ENCODE peak calls at places on chromosomes 11 and 22, in four cellular contexts. X, R, A and I are unnamed samples.

GRCh38 chr22:18066181-18066859 is 11.5 kb upstream of the PEX26 start:
- DNase-seq in A (no peak), R (no peak), X (no peak), I (no peak)

GRCh38 chr11:131063638-131064037 is 147.4 kb upstream of the SNX19 start:
- DNase-seq in X (no peak), A (no peak), R (no peak), I (no peak)

GRCh38 chr22:19244600-19245352 is 46.7 kb downstream of the CLTCL1 start:
- DNase-seq in X (no peak), R (peak; percentile 55), A (no peak), I (no peak)

GRCh38 chr11:62806611-62807121 is 1.4 kb upstream of the NXF1 start:
- DNase-seq in X (no peak), A (no peak), R (peak; percentile 7), I (no peak)

GRCh38 chr11:41879186-41879738 is 419.8 kb upstream of the LRRC4C start:
- DNase-seq in A (no peak), X (no peak), R (no peak), I (no peak)

GRCh38 chr11:359181-359714 is 10.1 kb upstream of the B4GALNT4 start:
- DNase-seq in R (peak; percentile 7), A (no peak), X (no peak), I (no peak)

GRCh38 chr11:7927635-7928034 is 3.4 kb downstream of the OR10A6 start:
- DNase-seq in X (no peak), R (no peak), A (no peak), I (no peak)

GRCh38 chr22:36344106-36344827 is 43.5 kb downstream of the MYH9 start:
- DNase-seq in R (no peak), A (no peak), X (no peak), I (no peak)

GRCh38 chr22:27456696-27457503 is 344.7 kb downstream of the MN1 start:
- DNase-seq in R (no peak), A (no peak), X (no peak), I (peak; percentile 29)

GRCh38 chr22:37340331-37341262 is 58.3 kb downstream of the CYTH4 start:
- DNase-seq in R (no peak), X (no peak), A (no peak), I (no peak)

GRCh38 chr11:94767701-94768601 is at the start of gene AMOTL1:
- DNase-seq in A (no peak), R (peak; percentile 73), X (no peak), I (peak; percentile 85)

GRCh38 chr11:119990306-119991021 is 147.4 kb downstream of the TRIM29 start:
- DNase-seq in X (no peak), R (no peak), A (no peak), I (no peak)

GRCh38 chr22:40512426-40513136 is 123.9 kb downstream of the MRTFA start:
- DNase-seq in A (peak; percentile 55), R (no peak), X (no peak), I (no peak)

GRCh38 chr11:101049123-101049522 is 80.5 kb downstream of the PGR start:
- DNase-seq in X (no peak), R (no peak), A (no peak), I (no peak)

GRCh38 chr11:108221981-108222685 is at the start of gene NPAT:
- DNase-seq in X (no peak), A (no peak), R (no peak), I (no peak)

GRCh38 chr22:25666308-25666707 is 75.7 kb upstream of the MYO18B start:
- DNase-seq in A (peak; percentile 95), X (no peak), R (no peak), I (no peak)

GRCh38 chr11:113247231-113247630 is 67.2 kb upstream of the TTC12 start:
- DNase-seq in R (no peak), X (no peak), A (no peak), I (no peak)

GRCh38 chr11:95831198-95831883 is 41.0 kb downstream of the CEP57 start:
- DNase-seq in A (no peak), X (no peak), R (no peak), I (peak; percentile 38)

GRCh38 chr11:122248130-122248529 is 132.1 kb upstream of the BLID start:
- DNase-seq in R (no peak), X (no peak), A (no peak), I (no peak)

GRCh38 chr11:44899959-44900358 is 50.7 kb downstream of the TP53I11 start:
- DNase-seq in X (peak; percentile 11), R (peak; percentile 75), A (peak; percentile 5), I (peak; percentile 56)

GRCh38 chr11:125062931-125063428 is at the start of gene SLC37A2:
- DNase-seq in R (no peak), A (peak; percentile 45), X (peak; percentile 62), I (peak; percentile 64)

GRCh38 chr11:16923987-16924386 is 90.2 kb downstream of the PLEKHA7 start:
- DNase-seq in A (no peak), X (no peak), R (peak; percentile 22), I (no peak)

GRCh38 chr22:22759889-22760546 is 115.6 kb downstream of the GGTLC2 start:
- DNase-seq in X (no peak), R (no peak), A (no peak), I (no peak)

GRCh38 chr22:38228326-38228872 is 26.6 kb downstream of the MAFF start:
- DNase-seq in R (no peak), X (no peak), A (no peak), I (no peak)

GRCh38 chr11:101441747-101442146 is 142.1 kb downstream of the TRPC6 start:
- DNase-seq in X (no peak), A (no peak), R (no peak), I (no peak)

GRCh38 chr11:25094085-25094802 is 597.4 kb downstream of the LUZP2 start:
- DNase-seq in A (peak; percentile 13), R (no peak), X (no peak), I (no peak)

GRCh38 chr11:95296621-95297025 is 65.6 kb upstream of the SESN3 start:
- DNase-seq in X (peak; percentile 39), R (no peak), A (no peak), I (no peak)

GRCh38 chr11:65556470-65557279 is 1.5 kb downstream of the LTBP3 start:
- DNase-seq in X (no peak), R (no peak), A (no peak), I (peak; percentile 29)

GRCh38 chr22:17057959-17058814 is 26.6 kb upstream of the IL17RA start:
- DNase-seq in A (peak; percentile 57), R (peak; percentile 81), X (no peak), I (peak; percentile 75)

GRCh38 chr11:128599729-128600128 is 12.4 kb upstream of the ETS1 start:
- DNase-seq in A (no peak), R (no peak), X (no peak), I (no peak)

GRCh38 chr11:114942207-114942606 is 263.9 kb downstream of the NXPE2 start:
- DNase-seq in R (no peak), A (no peak), X (no peak), I (no peak)
- TF ChIP-seq CTCF in R (no peak), A (peak; percentile 12), X (no peak), I (no peak)

GRCh38 chr11:115528217-115528616 is 24.0 kb upstream of the CADM1 start:
- DNase-seq in A (no peak), R (no peak), X (no peak), I (no peak)

GRCh38 chr11:115524572-115524971 is 20.4 kb upstream of the CADM1 start:
- DNase-seq in X (no peak), A (no peak), R (no peak), I (no peak)

GRCh38 chr11:115527534-115528125 is 23.4 kb upstream of the CADM1 start:
- DNase-seq in R (no peak), X (no peak), A (no peak), I (no peak)

GRCh38 chr11:115523727-115524399 is 19.6 kb upstream of the CADM1 start:
- DNase-seq in R (no peak), A (peak; percentile 54), X (no peak), I (no peak)

DNA sequence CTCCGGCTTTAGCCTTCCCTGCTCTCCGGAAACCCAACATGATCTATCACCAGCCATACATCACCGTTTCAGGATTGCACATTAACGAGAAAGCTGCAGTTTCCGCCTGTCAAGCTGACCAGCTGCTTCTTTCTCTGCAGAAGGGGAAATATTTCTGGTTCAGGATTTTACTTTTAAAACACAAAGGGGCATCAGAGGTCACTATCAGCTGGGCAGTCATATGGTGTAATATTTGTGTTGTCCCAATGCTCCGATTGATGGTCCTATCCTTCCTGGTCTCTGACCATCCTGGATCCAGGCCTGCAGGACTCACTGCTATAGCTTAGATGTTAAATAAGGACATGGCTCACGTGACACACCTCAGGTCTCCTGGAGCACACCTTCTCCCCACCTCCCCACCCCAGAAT is 21.4 kb upstream of the CADM1 start:
- DNase-seq in R (no peak), X (no peak), A (peak; percentile 54), I (no peak)
- TF ChIP-seq MYC in R (no peak), X (no peak), A (no peak), I (no peak)

DNA sequence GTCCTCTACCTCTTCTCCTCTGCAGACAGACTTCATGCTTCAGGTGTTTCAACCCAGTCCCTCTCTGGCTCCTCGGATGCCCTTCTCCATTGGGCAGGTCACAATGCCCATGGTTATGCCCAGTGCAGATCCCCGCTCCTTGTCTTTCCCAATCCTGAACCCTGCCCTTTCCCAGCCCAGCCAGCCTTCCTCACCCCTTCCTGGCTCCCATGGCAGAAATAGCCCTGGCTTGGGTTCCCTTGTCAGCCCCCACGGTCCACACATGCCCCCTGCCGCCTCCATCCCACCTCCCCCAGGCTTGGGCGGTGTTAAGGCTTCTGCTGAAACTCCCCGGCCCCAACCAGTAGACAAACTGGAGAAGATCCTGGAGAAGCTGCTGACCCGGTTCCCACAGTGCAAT is 9.3 kb upstream of the BACE1-AS start:
- DNase-seq in R (no peak), X (no peak), A (no peak), I (no peak)
- H3K36me3 ChIP-seq in R (peaks cover 57% of the 10 kb centered on the region), X (peaks cover 4% of the 10 kb centered on the region), A (peaks cover 11% of the 10 kb centered on the region), I (peaks cover 9% of the 10 kb centered on the region)

GRCh38 chr11:67440229-67441081 is 2.8 kb downstream of the CORO1B start:
- DNase-seq in X (no peak), A (no peak), R (no peak), I (no peak)

GRCh38 chr11:67441731-67442401 is 1.4 kb downstream of the CORO1B start:
- DNase-seq in A (no peak), R (no peak), X (no peak), I (no peak)

GRCh38 chr11:67441082-67441683 is 2.1 kb downstream of the CORO1B start:
- DNase-seq in R (no peak), X (no peak), A (no peak), I (no peak)

GRCh38 chr11:67445515-67445914 is 2.2 kb upstream of the CORO1B start:
- DNase-seq in R (no peak), X (no peak), A (no peak), I (no peak)

DNA sequence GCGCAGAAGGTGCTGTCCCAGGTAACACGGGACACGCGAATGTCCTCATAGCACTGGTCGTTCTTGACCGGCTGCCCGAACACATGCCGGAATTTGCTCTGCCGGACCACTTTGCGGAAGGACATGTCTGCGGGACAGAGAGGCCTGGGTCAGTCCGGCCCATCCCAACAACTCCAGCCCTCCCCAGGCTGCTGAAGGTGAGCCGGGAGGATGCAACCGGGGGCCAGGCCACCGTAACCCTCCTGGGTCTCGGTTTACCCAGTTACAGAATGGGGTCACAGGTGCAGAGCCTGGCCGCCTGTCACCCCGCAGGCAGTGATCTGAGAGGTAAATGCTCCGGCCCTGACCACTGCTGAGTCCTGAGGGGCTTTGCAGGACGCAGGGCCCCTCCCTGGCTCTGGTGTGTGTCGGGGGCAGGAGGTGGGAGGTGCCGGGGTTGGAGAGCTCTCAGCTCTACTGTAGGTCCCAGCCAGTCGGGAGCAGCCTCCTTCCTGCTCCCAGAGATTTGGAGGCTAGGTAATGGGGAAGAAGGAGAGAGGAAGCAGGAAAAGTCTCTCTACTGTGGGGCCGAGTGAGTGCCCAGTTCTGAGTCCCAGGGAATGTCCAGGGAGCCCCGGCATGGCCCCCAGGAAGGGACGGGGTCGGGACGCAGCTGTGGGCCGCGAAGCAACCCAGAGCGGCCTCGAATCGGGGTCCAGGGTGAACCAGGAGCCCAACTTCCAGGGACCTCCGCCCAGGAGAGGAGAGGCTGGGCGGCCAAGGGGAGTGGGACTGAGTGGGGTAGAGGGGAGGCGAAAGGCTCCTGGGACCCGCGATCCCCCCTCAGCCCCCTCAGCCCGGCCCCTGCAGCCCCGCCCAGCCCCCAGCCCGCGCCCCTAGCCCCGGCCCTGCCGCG is 525 bp downstream of the CORO1B start:
- DNase-seq in A (no peak), X (no peak), R (peak; percentile 49), I (no peak)
- TF ChIP-seq CTCF in A (no peak), X (no peak), R (no peak), I (no peak)